ENCODE peak calls at places on chromosomes 6 and 20, in five cellular contexts. One of them, this sample, is unnamed.

GRCh38 chr6:47631248-47632196 is 66.9 kb upstream of the ADGRF4 start:
- DNase-seq in HS-5: peak
- DNase-seq in activated naive CD4-positive, alpha-beta T cell: no peak
- DNase-seq in fibroblast of mammary gland: peak
- DNase-seq in dorsolateral prefrontal cortex: no peak
- DNase-seq in this sample: no peak

GRCh38 chr6:56962451-56962850 is 7.5 kb downstream of the BEND6 start:
- DNase-seq in HS-5: no peak
- DNase-seq in activated naive CD4-positive, alpha-beta T cell: no peak
- DNase-seq in fibroblast of mammary gland: peak
- DNase-seq in dorsolateral prefrontal cortex: no peak
- DNase-seq in this sample: no peak

GRCh38 chr20:6562111-6562510 is 205.4 kb upstream of the BMP2 start:
- DNase-seq in HS-5: peak
- DNase-seq in activated naive CD4-positive, alpha-beta T cell: no peak
- DNase-seq in fibroblast of mammary gland: peak
- DNase-seq in dorsolateral prefrontal cortex: no peak
- DNase-seq in this sample: no peak

GRCh38 chr6:150987371-150987828 is 121.9 kb downstream of the MTHFD1L start:
- DNase-seq in HS-5: no peak
- DNase-seq in activated naive CD4-positive, alpha-beta T cell: no peak
- DNase-seq in fibroblast of mammary gland: no peak
- DNase-seq in dorsolateral prefrontal cortex: no peak
- DNase-seq in this sample: no peak

GRCh38 chr6:44229376-44230033 is 6.1 kb downstream of the SLC29A1 start:
- DNase-seq in HS-5: no peak
- DNase-seq in activated naive CD4-positive, alpha-beta T cell: no peak
- DNase-seq in fibroblast of mammary gland: no peak
- DNase-seq in dorsolateral prefrontal cortex: no peak
- DNase-seq in this sample: no peak

GRCh38 chr6:150345786-150346185 is 23.0 kb upstream of the IYD start:
- DNase-seq in HS-5: no peak
- DNase-seq in activated naive CD4-positive, alpha-beta T cell: no peak
- DNase-seq in fibroblast of mammary gland: peak
- DNase-seq in dorsolateral prefrontal cortex: no peak
- DNase-seq in this sample: no peak

GRCh38 chr6:37302086-37302686 is 44.2 kb upstream of the TMEM217 start:
- DNase-seq in HS-5: no peak
- DNase-seq in activated naive CD4-positive, alpha-beta T cell: no peak
- DNase-seq in fibroblast of mammary gland: no peak
- DNase-seq in dorsolateral prefrontal cortex: no peak
- DNase-seq in this sample: no peak

GRCh38 chr20:58716476-58717277 is 24.1 kb downstream of the NPEPL1 start:
- DNase-seq in HS-5: no peak
- DNase-seq in activated naive CD4-positive, alpha-beta T cell: no peak
- DNase-seq in fibroblast of mammary gland: no peak
- DNase-seq in dorsolateral prefrontal cortex: peak
- DNase-seq in this sample: no peak

GRCh38 chr6:125974214-125974866 is 12.0 kb upstream of the TRMT11 start:
- DNase-seq in HS-5: no peak
- DNase-seq in activated naive CD4-positive, alpha-beta T cell: no peak
- DNase-seq in fibroblast of mammary gland: peak
- DNase-seq in dorsolateral prefrontal cortex: no peak
- DNase-seq in this sample: no peak

GRCh38 chr20:19310541-19310940 is 98.1 kb downstream of the SLC24A3 start:
- DNase-seq in HS-5: no peak
- DNase-seq in activated naive CD4-positive, alpha-beta T cell: no peak
- DNase-seq in fibroblast of mammary gland: no peak
- DNase-seq in dorsolateral prefrontal cortex: no peak
- DNase-seq in this sample: no peak

GRCh38 chr6:140380371-140381218 is 1006.1 kb upstream of the CITED2 start:
- DNase-seq in HS-5: no peak
- DNase-seq in activated naive CD4-positive, alpha-beta T cell: no peak
- DNase-seq in fibroblast of mammary gland: peak
- DNase-seq in dorsolateral prefrontal cortex: no peak
- DNase-seq in this sample: no peak

GRCh38 chr6:79868098-79868722 is 79.1 kb downstream of the ELOVL4 start:
- DNase-seq in HS-5: peak
- DNase-seq in activated naive CD4-positive, alpha-beta T cell: no peak
- DNase-seq in fibroblast of mammary gland: peak
- DNase-seq in dorsolateral prefrontal cortex: no peak
- DNase-seq in this sample: no peak

GRCh38 chr20:40960521-40960956 is 68.1 kb upstream of the TOP1 start:
- DNase-seq in HS-5: no peak
- DNase-seq in activated naive CD4-positive, alpha-beta T cell: no peak
- DNase-seq in fibroblast of mammary gland: peak
- DNase-seq in dorsolateral prefrontal cortex: no peak
- DNase-seq in this sample: peak